ENCODE peak calls at places on chromosomes 3 and 15, in ten cellular contexts. M is iPS-NIHi11; S is Jurkat, Clone E6-1; U is COLO829; E is T-helper 1 cell; X is Right ventricle myocardium superior; N is effector memory CD8-positive, alpha-beta T cell; W is T follicular helper cell; Q is stimulated activated CD4-positive, alpha-beta T cell treated with anti-CD3 and anti-CD28 coated beads, TNF-alpha, amount 100 ng/mL, for 1 hour; D is substantia nigra. K is an unnamed sample.

GRCh38 chr15:81945014-81945615 is 100.7 kb downstream of the MEX3B start:
- DNase-seq in M (no peak), S (no peak), U (no peak), E (no peak), X (no peak), N (no peak), W (no peak), Q (no peak), D (no peak), K (no peak)

GRCh38 chr3:197007296-197007940 is 22.2 kb downstream of the MELTF start:
- DNase-seq in M (no peak), S (no peak), U (no peak), E (no peak), X (peak), N (no peak), W (no peak), Q (no peak), D (no peak), K (no peak)

GRCh38 chr15:85860394-85861161 is 65.9 kb upstream of the KLHL25 start:
- DNase-seq in M (no peak), S (no peak), U (no peak), E (no peak), X (no peak), N (no peak), W (no peak), Q (no peak), D (no peak), K (no peak)

GRCh38 chr15:23074684-23075083 is 35.3 kb upstream of the TUBGCP5 start:
- DNase-seq in M (no peak), S (peak), U (no peak), E (no peak), X (no peak), N (no peak), W (no peak), Q (no peak), D (no peak), K (no peak)

GRCh38 chr3:48662753-48663488 is at the start of gene CELSR3:
- DNase-seq in M (peak), S (no peak), U (peak), E (peak), X (peak), N (peak), W (peak), Q (no peak), D (peak), K (no peak)

GRCh38 chr3:73484656-73485248 is 140.0 kb downstream of the PDZRN3 start:
- DNase-seq in M (peak), S (no peak), U (no peak), E (no peak), X (no peak), N (no peak), W (no peak), Q (no peak), D (no peak), K (no peak)

GRCh38 chr3:189563841-189564563 is 67.2 kb upstream of the TP63 start:
- DNase-seq in M (no peak), S (no peak), U (no peak), E (no peak), X (no peak), N (no peak), W (no peak), Q (no peak), D (no peak), K (no peak)

GRCh38 chr3:154730221-154730620 is 300.2 kb upstream of the GPR149 start:
- DNase-seq in M (no peak), S (no peak), U (no peak), E (no peak), X (no peak), N (no peak), W (no peak), Q (no peak), D (no peak), K (no peak)

GRCh38 chr3:95894820-95895219 is 919.6 kb upstream of the EPHA6 start:
- DNase-seq in M (no peak), S (no peak), U (no peak), E (no peak), X (no peak), N (no peak), W (no peak), Q (no peak), D (no peak), K (no peak)

GRCh38 chr3:144114767-144115166 is 143.1 kb downstream of the DIPK2A start:
- DNase-seq in M (no peak), S (no peak), U (no peak), E (no peak), X (no peak), N (no peak), W (no peak), Q (no peak), D (no peak), K (no peak)

GRCh38 chr3:18098960-18099587 is 326.1 kb downstream of the SATB1 start:
- DNase-seq in M (peak), S (no peak), U (peak), E (no peak), X (no peak), N (no peak), W (no peak), Q (no peak), D (no peak), K (peak)

GRCh38 chr15:70397816-70398215 is 300.1 kb upstream of the TLE3 start:
- DNase-seq in M (no peak), S (no peak), U (no peak), E (no peak), X (no peak), N (no peak), W (no peak), Q (no peak), D (no peak), K (no peak)

GRCh38 chr3:58572013-58572633 is 5.1 kb downstream of the FAM107A start:
- DNase-seq in M (no peak), S (no peak), U (no peak), E (no peak), X (no peak), N (no peak), W (no peak), Q (no peak), D (no peak), K (no peak)

GRCh38 chr3:116678853-116679252 is 30.7 kb upstream of the TUSC7 start:
- DNase-seq in M (no peak), S (no peak), U (no peak), E (no peak), X (no peak), N (no peak), W (no peak), Q (no peak), D (no peak), K (no peak)

GRCh38 chr3:105827959-105828358 is 40.9 kb downstream of the CBLB start:
- DNase-seq in M (peak), S (no peak), U (peak), E (no peak), X (no peak), N (no peak), W (no peak), Q (no peak), D (peak), K (peak)

GRCh38 chr3:9776896-9777694 is 7.3 kb upstream of the CAMK1 start:
- DNase-seq in M (no peak), S (no peak), U (no peak), E (no peak), X (no peak), N (no peak), W (no peak), Q (no peak), D (peak), K (no peak)

GRCh38 chr3:182342252-182342651 is 451.1 kb upstream of the ATP11B start:
- DNase-seq in M (no peak), S (no peak), U (no peak), E (no peak), X (no peak), N (no peak), W (no peak), Q (no peak), D (no peak), K (no peak)

GRCh38 chr15:65412556-65412955 is 10.2 kb downstream of the IGDCC4 start:
- DNase-seq in M (no peak), S (no peak), U (no peak), E (no peak), X (no peak), N (no peak), W (no peak), Q (no peak), D (no peak), K (no peak)

GRCh38 chr15:52733078-52733477 is 53.9 kb upstream of the ATOSA start:
- DNase-seq in M (no peak), S (no peak), U (no peak), E (no peak), X (no peak), N (no peak), W (no peak), Q (no peak), D (no peak), K (no peak)